ENCODE peak calls at places on chromosomes 13 and 19, in six cellular contexts. One of them, this sample, is unnamed.

GRCh38 chr19:45211751-45212381 is 33.3 kb downstream of the BLOC1S3 start:
- DNase-seq in AG09319: no peak
- DNase-seq in head of caudate nucleus: no peak
- DNase-seq in EL: no peak
- DNase-seq in body of pancreas: peak; percentile 91
- DNase-seq in stimulated activated CD8-positive, alpha-beta memory T cell treated with anti-CD3 and anti-CD28 coated beads, Interleukin-7, amount 100 ng/mL, for 48 hours: no peak
- DNase-seq in this sample: peak; percentile 28

GRCh38 chr13:45770886-45771285 is 68.8 kb downstream of the CBY2 start:
- DNase-seq in AG09319: no peak
- DNase-seq in head of caudate nucleus: no peak
- DNase-seq in EL: no peak
- DNase-seq in stimulated activated CD8-positive, alpha-beta memory T cell treated with anti-CD3 and anti-CD28 coated beads, Interleukin-7, amount 100 ng/mL, for 48 hours: no peak
- DNase-seq in body of pancreas: no peak
- DNase-seq in this sample: no peak

GRCh38 chr19:35039881-35040456 is 1.6 kb upstream of the HPN start:
- DNase-seq in head of caudate nucleus: no peak
- DNase-seq in AG09319: no peak
- DNase-seq in body of pancreas: no peak
- DNase-seq in EL: no peak
- DNase-seq in stimulated activated CD8-positive, alpha-beta memory T cell treated with anti-CD3 and anti-CD28 coated beads, Interleukin-7, amount 100 ng/mL, for 48 hours: no peak
- DNase-seq in this sample: no peak

GRCh38 chr13:66886248-66886647 is 343.9 kb downstream of the PCDH9 start:
- DNase-seq in head of caudate nucleus: peak; percentile 49
- DNase-seq in AG09319: no peak
- DNase-seq in body of pancreas: no peak
- DNase-seq in EL: no peak
- DNase-seq in stimulated activated CD8-positive, alpha-beta memory T cell treated with anti-CD3 and anti-CD28 coated beads, Interleukin-7, amount 100 ng/mL, for 48 hours: no peak
- DNase-seq in this sample: peak; percentile 33

GRCh38 chr19:10288662-10289166 is 1.0 kb upstream of the ICAM5 start:
- DNase-seq in body of pancreas: no peak
- DNase-seq in AG09319: no peak
- DNase-seq in head of caudate nucleus: peak; percentile 82
- DNase-seq in stimulated activated CD8-positive, alpha-beta memory T cell treated with anti-CD3 and anti-CD28 coated beads, Interleukin-7, amount 100 ng/mL, for 48 hours: peak; percentile 47
- DNase-seq in EL: peak; percentile 83
- DNase-seq in this sample: no peak

GRCh38 chr19:10797541-10798256 is 38.3 kb downstream of the TMED1 start:
- DNase-seq in body of pancreas: no peak
- DNase-seq in AG09319: no peak
- DNase-seq in stimulated activated CD8-positive, alpha-beta memory T cell treated with anti-CD3 and anti-CD28 coated beads, Interleukin-7, amount 100 ng/mL, for 48 hours: peak; percentile 91
- DNase-seq in head of caudate nucleus: peak; percentile 74
- DNase-seq in EL: no peak
- DNase-seq in this sample: no peak

GRCh38 chr19:44847144-44848035 is 1.3 kb downstream of the NECTIN2 start:
- DNase-seq in AG09319: no peak
- DNase-seq in body of pancreas: peak; percentile 86
- DNase-seq in EL: peak; percentile 80
- DNase-seq in stimulated activated CD8-positive, alpha-beta memory T cell treated with anti-CD3 and anti-CD28 coated beads, Interleukin-7, amount 100 ng/mL, for 48 hours: no peak
- DNase-seq in head of caudate nucleus: no peak
- DNase-seq in this sample: peak; percentile 87

GRCh38 chr19:6357174-6357573 is 4.2 kb upstream of the CLPP start:
- DNase-seq in AG09319: no peak
- DNase-seq in stimulated activated CD8-positive, alpha-beta memory T cell treated with anti-CD3 and anti-CD28 coated beads, Interleukin-7, amount 100 ng/mL, for 48 hours: no peak
- DNase-seq in head of caudate nucleus: no peak
- DNase-seq in EL: no peak
- DNase-seq in body of pancreas: no peak
- DNase-seq in this sample: no peak

GRCh38 chr13:30306762-30307193 is 573 bp downstream of the KATNAL1 start:
- DNase-seq in stimulated activated CD8-positive, alpha-beta memory T cell treated with anti-CD3 and anti-CD28 coated beads, Interleukin-7, amount 100 ng/mL, for 48 hours: peak; percentile 85
- DNase-seq in head of caudate nucleus: peak; percentile 91
- DNase-seq in body of pancreas: peak; percentile 93
- DNase-seq in AG09319: peak; percentile 74
- DNase-seq in EL: peak; percentile 92
- DNase-seq in this sample: peak; percentile 91

GRCh38 chr19:27966390-27966816 is 1246.5 kb downstream of the UQCRFS1 start:
- DNase-seq in head of caudate nucleus: no peak
- DNase-seq in stimulated activated CD8-positive, alpha-beta memory T cell treated with anti-CD3 and anti-CD28 coated beads, Interleukin-7, amount 100 ng/mL, for 48 hours: no peak
- DNase-seq in body of pancreas: no peak
- DNase-seq in EL: no peak
- DNase-seq in AG09319: no peak
- DNase-seq in this sample: no peak

GRCh38 chr19:33840382-33840781 is 43.7 kb downstream of the KCTD15 start:
- DNase-seq in AG09319: no peak
- DNase-seq in head of caudate nucleus: no peak
- DNase-seq in EL: no peak
- DNase-seq in stimulated activated CD8-positive, alpha-beta memory T cell treated with anti-CD3 and anti-CD28 coated beads, Interleukin-7, amount 100 ng/mL, for 48 hours: no peak
- DNase-seq in body of pancreas: no peak
- DNase-seq in this sample: no peak